ENCODE peak calls at places on chromosomes 3 and 15, in five cellular contexts. One of them, this sample, is unnamed.

GRCh38 chr3:110391640-110392395 is 679.8 kb upstream of the NECTIN3 start:
- DNase-seq in Karpas-422: no peak
- DNase-seq in NCI-H1105: no peak
- DNase-seq in GM04504: no peak
- DNase-seq in CD4-positive, alpha-beta T cell: no peak
- DNase-seq in this sample: no peak

GRCh38 chr15:63752075-63752684 is 81.6 kb downstream of the HERC1 start:
- DNase-seq in Karpas-422: peak; percentile 83
- DNase-seq in GM04504: peak; percentile 21
- DNase-seq in NCI-H1105: peak; percentile 62
- DNase-seq in CD4-positive, alpha-beta T cell: peak; percentile 24
- DNase-seq in this sample: peak; percentile 34

GRCh38 chr3:76310661-76311060 is 525.3 kb upstream of the ZNF717 start:
- DNase-seq in NCI-H1105: no peak
- DNase-seq in CD4-positive, alpha-beta T cell: no peak
- DNase-seq in GM04504: no peak
- DNase-seq in Karpas-422: no peak
- DNase-seq in this sample: no peak

GRCh38 chr15:22979699-22980188 is 424 bp downstream of the CYFIP1 start:
- DNase-seq in GM04504: no peak
- DNase-seq in Karpas-422: no peak
- DNase-seq in CD4-positive, alpha-beta T cell: no peak
- DNase-seq in NCI-H1105: no peak
- DNase-seq in this sample: no peak

GRCh38 chr15:56361978-56362377 is 3.2 kb upstream of the TEX9 start:
- DNase-seq in NCI-H1105: no peak
- DNase-seq in CD4-positive, alpha-beta T cell: no peak
- DNase-seq in GM04504: no peak
- DNase-seq in Karpas-422: no peak
- DNase-seq in this sample: no peak

GRCh38 chr3:99175276-99175801 is 273.8 kb upstream of the DCBLD2 start:
- DNase-seq in GM04504: peak; percentile 79
- DNase-seq in Karpas-422: no peak
- DNase-seq in CD4-positive, alpha-beta T cell: no peak
- DNase-seq in NCI-H1105: no peak
- DNase-seq in this sample: no peak

GRCh38 chr3:50671331-50671730 is 3.4 kb upstream of the DOCK3 start:
- DNase-seq in NCI-H1105: peak; percentile 77
- DNase-seq in Karpas-422: no peak
- DNase-seq in GM04504: peak; percentile 86
- DNase-seq in CD4-positive, alpha-beta T cell: no peak
- DNase-seq in this sample: peak; percentile 58

GRCh38 chr3:42298259-42298658 is 32.3 kb upstream of the CCK start:
- DNase-seq in Karpas-422: no peak
- DNase-seq in GM04504: no peak
- DNase-seq in CD4-positive, alpha-beta T cell: no peak
- DNase-seq in NCI-H1105: no peak
- DNase-seq in this sample: no peak

GRCh38 chr3:72036899-72037298 is 252.0 kb upstream of the PROK2 start:
- DNase-seq in Karpas-422: no peak
- DNase-seq in NCI-H1105: no peak
- DNase-seq in GM04504: peak; percentile 76
- DNase-seq in CD4-positive, alpha-beta T cell: no peak
- DNase-seq in this sample: no peak

GRCh38 chr3:184338538-184338945 is 1.1 kb downstream of the FAM131A start:
- DNase-seq in Karpas-422: no peak
- DNase-seq in CD4-positive, alpha-beta T cell: no peak
- DNase-seq in GM04504: no peak
- DNase-seq in NCI-H1105: peak; percentile 98
- DNase-seq in this sample: peak; percentile 91

GRCh38 chr15:61524091-61524490 is 295.0 kb upstream of the RORA start:
- DNase-seq in GM04504: no peak
- DNase-seq in CD4-positive, alpha-beta T cell: no peak
- DNase-seq in Karpas-422: no peak
- DNase-seq in NCI-H1105: no peak
- DNase-seq in this sample: no peak

GRCh38 chr3:50714953-50715352 is 40.2 kb downstream of the DOCK3 start:
- DNase-seq in GM04504: peak; percentile 1
- DNase-seq in Karpas-422: no peak
- DNase-seq in CD4-positive, alpha-beta T cell: no peak
- DNase-seq in NCI-H1105: peak; percentile 2
- DNase-seq in this sample: no peak

GRCh38 chr3:15982667-15983145 is 184.9 kb upstream of the ANKRD28 start:
- DNase-seq in NCI-H1105: peak; percentile 48
- DNase-seq in GM04504: peak; percentile 89
- DNase-seq in CD4-positive, alpha-beta T cell: no peak
- DNase-seq in Karpas-422: no peak
- DNase-seq in this sample: no peak

GRCh38 chr3:182357928-182358327 is 435.4 kb upstream of the ATP11B start:
- DNase-seq in Karpas-422: no peak
- DNase-seq in GM04504: no peak
- DNase-seq in NCI-H1105: no peak
- DNase-seq in CD4-positive, alpha-beta T cell: no peak
- DNase-seq in this sample: no peak

GRCh38 chr3:114646521-114646920 is 352.7 kb downstream of the TIGIT start:
- DNase-seq in Karpas-422: no peak
- DNase-seq in GM04504: no peak
- DNase-seq in CD4-positive, alpha-beta T cell: no peak
- DNase-seq in NCI-H1105: no peak
- DNase-seq in this sample: no peak

GRCh38 chr3:16072420-16073110 is 101.9 kb upstream of the GALNT15 start:
- DNase-seq in NCI-H1105: no peak
- DNase-seq in GM04504: no peak
- DNase-seq in Karpas-422: no peak
- DNase-seq in CD4-positive, alpha-beta T cell: no peak
- DNase-seq in this sample: no peak

GRCh38 chr3:195807681-195808121 is 4.0 kb downstream of the MUC4 start:
- DNase-seq in Karpas-422: no peak
- DNase-seq in CD4-positive, alpha-beta T cell: no peak
- DNase-seq in GM04504: no peak
- DNase-seq in NCI-H1105: no peak
- DNase-seq in this sample: no peak

GRCh38 chr3:48194446-48195071 is 6.3 kb upstream of the CDC25A start:
- DNase-seq in NCI-H1105: peak; percentile 36
- DNase-seq in GM04504: peak; percentile 44
- DNase-seq in CD4-positive, alpha-beta T cell: peak; percentile 7
- DNase-seq in Karpas-422: peak; percentile 82
- DNase-seq in this sample: no peak

GRCh38 chr3:177312491-177312890 is 115.2 kb upstream of the TBL1XR1 start:
- DNase-seq in CD4-positive, alpha-beta T cell: no peak
- DNase-seq in Karpas-422: no peak
- DNase-seq in GM04504: no peak
- DNase-seq in NCI-H1105: no peak
- DNase-seq in this sample: no peak

GRCh38 chr15:66155065-66155464 is 98.5 kb downstream of the MEGF11 start:
- DNase-seq in CD4-positive, alpha-beta T cell: no peak
- DNase-seq in NCI-H1105: no peak
- DNase-seq in GM04504: no peak
- DNase-seq in Karpas-422: no peak
- DNase-seq in this sample: no peak

GRCh38 chr3:11556851-11557644 is 86.7 kb downstream of the VGLL4 start:
- DNase-seq in NCI-H1105: no peak
- DNase-seq in Karpas-422: no peak
- DNase-seq in GM04504: peak; percentile 32
- DNase-seq in CD4-positive, alpha-beta T cell: no peak
- DNase-seq in this sample: no peak

GRCh38 chr3:14216257-14217048 is 37.8 kb downstream of the LSM3 start:
- DNase-seq in Karpas-422: peak; percentile 75
- DNase-seq in NCI-H1105: peak; percentile 83
- DNase-seq in GM04504: no peak
- DNase-seq in CD4-positive, alpha-beta T cell: peak; percentile 29
- DNase-seq in this sample: no peak

GRCh38 chr15:25738171-25738792 is 124.8 kb downstream of the ATP10A start:
- DNase-seq in Karpas-422: no peak
- DNase-seq in CD4-positive, alpha-beta T cell: no peak
- DNase-seq in GM04504: no peak
- DNase-seq in NCI-H1105: peak; percentile 55
- DNase-seq in this sample: no peak

GRCh38 chr3:21750831-21751391 is at the start of gene ZNF385D:
- DNase-seq in GM04504: peak; percentile 35
- DNase-seq in NCI-H1105: peak; percentile 25
- DNase-seq in CD4-positive, alpha-beta T cell: no peak
- DNase-seq in Karpas-422: no peak
- DNase-seq in this sample: no peak

GRCh38 chr15:93829115-93829849 is 402.1 kb upstream of the MCTP2 start:
- DNase-seq in Karpas-422: no peak
- DNase-seq in GM04504: peak; percentile 51
- DNase-seq in CD4-positive, alpha-beta T cell: no peak
- DNase-seq in NCI-H1105: no peak
- DNase-seq in this sample: no peak

GRCh38 chr3:149670742-149671492 is 13.1 kb upstream of the WWTR1 start:
- DNase-seq in Karpas-422: no peak
- DNase-seq in CD4-positive, alpha-beta T cell: no peak
- DNase-seq in GM04504: no peak
- DNase-seq in NCI-H1105: no peak
- DNase-seq in this sample: no peak

GRCh38 chr3:177610677-177611654 is 413.7 kb upstream of the TBL1XR1 start:
- DNase-seq in NCI-H1105: peak; percentile 94
- DNase-seq in GM04504: no peak
- DNase-seq in CD4-positive, alpha-beta T cell: peak; percentile 11
- DNase-seq in Karpas-422: no peak
- DNase-seq in this sample: peak; percentile 43

GRCh38 chr3:194423317-194423716 is 24.3 kb upstream of the GP5 start:
- DNase-seq in NCI-H1105: no peak
- DNase-seq in CD4-positive, alpha-beta T cell: no peak
- DNase-seq in GM04504: no peak
- DNase-seq in Karpas-422: no peak
- DNase-seq in this sample: peak; percentile 36

GRCh38 chr3:72595376-72595775 is 252.9 kb downstream of the SHQ1 start:
- DNase-seq in NCI-H1105: no peak
- DNase-seq in GM04504: no peak
- DNase-seq in CD4-positive, alpha-beta T cell: no peak
- DNase-seq in Karpas-422: no peak
- DNase-seq in this sample: no peak

This sample was measured in NCI-H510A.